ENCODE peak calls at places on chromosomes 12 and 14, in four cellular contexts. U is GDM1, C is endothelial cell of umbilical vein, N is AG10803. F is an unnamed sample.

GRCh38 chr12:124946440-124946793 is 32.0 kb upstream of the UBC start:
- DNase-seq in U (no peak), N (no peak), C (no peak), F (no peak)

GRCh38 chr12:87150969-87151662 is 878.1 kb downstream of the C12orf50 start:
- DNase-seq in N (no peak), C (no peak), U (no peak), F (no peak)

GRCh38 chr14:105069887-105070759 is 4.9 kb upstream of the GPR132 start:
- DNase-seq in U (no peak), C (no peak), N (peak), F (no peak)

GRCh38 chr12:104215638-104216297 is at the start of gene TXNRD1:
- DNase-seq in N (peak), U (peak), C (peak), F (peak)

GRCh38 chr14:96261053-96261452 is 5.0 kb downstream of the BDKRB1 start:
- DNase-seq in C (no peak), U (no peak), N (no peak), F (no peak)

GRCh38 chr12:131536337-131536736 is 174.6 kb upstream of the SFSWAP start:
- DNase-seq in N (no peak), U (no peak), C (no peak), F (no peak)

GRCh38 chr14:90538716-90539495 is 142.1 kb downstream of the CALM1 start:
- DNase-seq in N (no peak), U (no peak), C (no peak), F (no peak)

GRCh38 chr12:122661246-122661645 is 41.9 kb downstream of the HCAR2 start:
- DNase-seq in N (no peak), C (no peak), U (no peak), F (no peak)

GRCh38 chr14:103519837-103520212 is 2.8 kb downstream of the CKB start:
- DNase-seq in U (no peak), N (no peak), C (no peak), F (no peak)

GRCh38 chr12:102950950-102951490 is 6.5 kb upstream of the ASCL1 start:
- DNase-seq in U (no peak), N (no peak), C (no peak), F (no peak)

GRCh38 chr12:129331356-129332085 is 478.2 kb downstream of the GLT1D1 start:
- DNase-seq in U (no peak), N (no peak), C (no peak), F (no peak)

GRCh38 chr12:111437816-111438454 is 32.2 kb downstream of the SH2B3 start:
- DNase-seq in C (peak), N (peak), U (peak), F (no peak)

GRCh38 chr14:104196461-104197180 is 58.2 kb downstream of the KIF26A start:
- DNase-seq in N (no peak), U (no peak), C (no peak), F (no peak)

GRCh38 chr12:75585309-75585708 is 73.9 kb upstream of the KRR1 start:
- DNase-seq in U (no peak), N (peak), C (peak), F (no peak)

GRCh38 chr14:22837059-22837749 is 819 bp downstream of the MMP14 start:
- DNase-seq in U (no peak), C (peak), N (peak), F (peak)

GRCh38 chr12:132588821-132589669 is 21.3 kb downstream of the LRCOL1 start:
- DNase-seq in C (no peak), U (no peak), N (no peak), F (no peak)

GRCh38 chr14:54603362-54603761 is 36.4 kb downstream of the SAMD4A start:
- DNase-seq in C (peak), N (peak), U (no peak), F (no peak)

GRCh38 chr14:35393826-35394225 is 10.7 kb downstream of the NFKBIA start:
- DNase-seq in C (no peak), N (no peak), U (no peak), F (no peak)

GRCh38 chr12:85866929-85867776 is 6.9 kb upstream of the NTS start:
- DNase-seq in U (no peak), N (peak), C (peak), F (peak)

GRCh38 chr12:42588308-42588836 is 1.2 kb downstream of the PRICKLE1 start:
- DNase-seq in N (no peak), C (peak), U (no peak), F (no peak)

GRCh38 chr12:89140580-89141236 is 211.6 kb downstream of the DUSP6 start:
- DNase-seq in N (peak), C (no peak), U (no peak), F (no peak)

GRCh38 chr14:84961637-84962036 is 568.3 kb upstream of the FLRT2 start:
- DNase-seq in C (no peak), U (no peak), N (peak), F (no peak)

GRCh38 chr12:82596484-82596883 is 90.2 kb upstream of the TMTC2 start:
- DNase-seq in U (no peak), N (no peak), C (no peak), F (no peak)

GRCh38 chr14:92154283-92154942 is 32.6 kb downstream of the CPSF2 start:
- DNase-seq in N (peak), U (no peak), C (no peak), F (no peak)

GRCh38 chr14:63897706-63898105 is 44.9 kb downstream of the SYNE2 start:
- DNase-seq in N (peak), U (no peak), C (no peak), F (no peak)